ENCODE peak calls at places on chromosome 13, in ten cellular contexts. One of them, this sample, is unnamed.
A peak's percentile ranks its signal among the peaks of the same experiment; 100 is the strongest.

GRCh38 chr13:99911069-99911964 is 60.2 kb downstream of the ZIC5 start:
- DNase-seq in suprapubic skin: no peak
- DNase-seq in fibroblast of villous mesenchyme: no peak
- DNase-seq in body of pancreas: no peak
- DNase-seq in OCI-LY7: no peak
- DNase-seq in astrocyte of the spinal cord: no peak
- DNase-seq in endothelial cell of umbilical vein: no peak
- DNase-seq in fibroblast of lung: no peak
- DNase-seq in BE2C: no peak
- DNase-seq in AG09309: no peak
- DNase-seq in this sample: no peak

GRCh38 chr13:38519229-38519910 is 167.5 kb upstream of the FREM2 start:
- DNase-seq in suprapubic skin: no peak
- DNase-seq in fibroblast of villous mesenchyme: no peak
- DNase-seq in body of pancreas: no peak
- DNase-seq in OCI-LY7: no peak
- DNase-seq in astrocyte of the spinal cord: no peak
- DNase-seq in endothelial cell of umbilical vein: no peak
- DNase-seq in fibroblast of lung: no peak
- DNase-seq in BE2C: no peak
- DNase-seq in AG09309: no peak
- DNase-seq in this sample: no peak

GRCh38 chr13:52852444-52852843 is 4.0 kb upstream of the PCDH8 start:
- DNase-seq in suprapubic skin: no peak
- DNase-seq in fibroblast of villous mesenchyme: no peak
- DNase-seq in body of pancreas: no peak
- DNase-seq in OCI-LY7: no peak
- DNase-seq in astrocyte of the spinal cord: no peak
- DNase-seq in endothelial cell of umbilical vein: no peak
- DNase-seq in fibroblast of lung: no peak
- DNase-seq in BE2C: peak; percentile 15
- DNase-seq in AG09309: no peak
- DNase-seq in this sample: no peak

GRCh38 chr13:75458696-75459422 is 23.1 kb downstream of the TBC1D4 start:
- DNase-seq in suprapubic skin: no peak
- DNase-seq in fibroblast of villous mesenchyme: no peak
- DNase-seq in body of pancreas: peak; percentile 88
- DNase-seq in OCI-LY7: no peak
- DNase-seq in astrocyte of the spinal cord: no peak
- DNase-seq in endothelial cell of umbilical vein: peak; percentile 20
- DNase-seq in fibroblast of lung: no peak
- DNase-seq in BE2C: peak; percentile 89
- DNase-seq in AG09309: no peak
- DNase-seq in this sample: peak; percentile 24

GRCh38 chr13:106619688-106620555 is 52.0 kb upstream of the ARGLU1 start:
- DNase-seq in suprapubic skin: no peak
- DNase-seq in fibroblast of villous mesenchyme: peak; percentile 72
- DNase-seq in body of pancreas: peak; percentile 54
- DNase-seq in OCI-LY7: peak; percentile 45
- DNase-seq in astrocyte of the spinal cord: peak; percentile 70
- DNase-seq in endothelial cell of umbilical vein: peak; percentile 61
- DNase-seq in fibroblast of lung: peak; percentile 81
- DNase-seq in BE2C: peak; percentile 47
- DNase-seq in AG09309: peak; percentile 28
- DNase-seq in this sample: peak; percentile 77

GRCh38 chr13:21973437-21974125 is 302.7 kb downstream of the FGF9 start:
- DNase-seq in suprapubic skin: no peak
- DNase-seq in fibroblast of villous mesenchyme: no peak
- DNase-seq in body of pancreas: no peak
- DNase-seq in OCI-LY7: no peak
- DNase-seq in astrocyte of the spinal cord: no peak
- DNase-seq in endothelial cell of umbilical vein: no peak
- DNase-seq in fibroblast of lung: no peak
- DNase-seq in BE2C: no peak
- DNase-seq in AG09309: no peak
- DNase-seq in this sample: no peak

GRCh38 chr13:99374169-99374991 is 67.2 kb upstream of the GPR183 start:
- DNase-seq in suprapubic skin: no peak
- DNase-seq in fibroblast of villous mesenchyme: no peak
- DNase-seq in body of pancreas: no peak
- DNase-seq in OCI-LY7: no peak
- DNase-seq in astrocyte of the spinal cord: no peak
- DNase-seq in endothelial cell of umbilical vein: no peak
- DNase-seq in fibroblast of lung: no peak
- DNase-seq in BE2C: no peak
- DNase-seq in AG09309: no peak
- DNase-seq in this sample: no peak

GRCh38 chr13:107907065-107907464 is 308.3 kb downstream of the LIG4 start:
- DNase-seq in suprapubic skin: no peak
- DNase-seq in fibroblast of villous mesenchyme: no peak
- DNase-seq in body of pancreas: no peak
- DNase-seq in OCI-LY7: no peak
- DNase-seq in astrocyte of the spinal cord: peak; percentile 7
- DNase-seq in endothelial cell of umbilical vein: no peak
- DNase-seq in fibroblast of lung: no peak
- DNase-seq in BE2C: no peak
- DNase-seq in AG09309: no peak
- DNase-seq in this sample: no peak

DNA sequence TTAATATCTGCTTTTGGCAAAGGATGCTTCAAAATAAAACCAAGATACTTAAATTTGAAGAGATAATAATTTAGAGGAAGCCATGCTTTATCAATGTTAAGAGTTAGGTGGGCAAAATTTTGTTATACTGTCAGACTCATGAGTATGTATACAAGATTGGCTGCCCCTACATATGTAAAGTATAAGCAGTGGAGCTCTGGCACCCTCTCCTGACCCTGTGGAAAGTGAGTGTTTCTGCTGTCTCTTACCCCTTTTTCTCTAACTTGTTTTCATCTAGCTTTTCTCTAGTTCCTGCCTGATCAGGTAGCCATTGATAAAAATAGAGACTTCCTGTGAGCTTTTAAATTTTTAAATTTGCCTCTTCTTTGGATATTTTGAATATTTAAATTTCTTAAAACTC is 710.9 kb upstream of the SPRY2 start:
- DNase-seq in suprapubic skin: no peak
- DNase-seq in fibroblast of villous mesenchyme: no peak
- DNase-seq in body of pancreas: no peak
- DNase-seq in OCI-LY7: no peak
- DNase-seq in astrocyte of the spinal cord: no peak
- DNase-seq in endothelial cell of umbilical vein: peak; percentile 9
- DNase-seq in fibroblast of lung: peak; percentile 18
- DNase-seq in BE2C: peak; percentile 39
- DNase-seq in AG09309: no peak
- DNase-seq in this sample: peak; percentile 17
- TF ChIP-seq CTCF in suprapubic skin: no peak
- TF ChIP-seq CTCF in fibroblast of villous mesenchyme: no peak
- TF ChIP-seq CTCF in body of pancreas: no peak
- TF ChIP-seq CTCF in OCI-LY7: no peak
- TF ChIP-seq CTCF in astrocyte of the spinal cord: peak; percentile 12
- TF ChIP-seq CTCF in endothelial cell of umbilical vein: peak; percentile 15
- TF ChIP-seq CTCF in fibroblast of lung: peak; percentile 20
- TF ChIP-seq CTCF in BE2C: peak; percentile 79
- TF ChIP-seq CTCF in AG09309: no peak
- TF ChIP-seq CTCF in this sample: peak; percentile 31

GRCh38 chr13:84431646-84432045 is 549.4 kb upstream of the SLITRK1 start:
- DNase-seq in suprapubic skin: no peak
- DNase-seq in fibroblast of villous mesenchyme: no peak
- DNase-seq in body of pancreas: no peak
- DNase-seq in OCI-LY7: no peak
- DNase-seq in astrocyte of the spinal cord: peak; percentile 41
- DNase-seq in endothelial cell of umbilical vein: no peak
- DNase-seq in fibroblast of lung: no peak
- DNase-seq in BE2C: no peak
- DNase-seq in AG09309: no peak
- DNase-seq in this sample: peak; percentile 3

GRCh38 chr13:84433024-84433423 is 550.8 kb upstream of the SLITRK1 start:
- DNase-seq in suprapubic skin: no peak
- DNase-seq in fibroblast of villous mesenchyme: no peak
- DNase-seq in body of pancreas: no peak
- DNase-seq in OCI-LY7: no peak
- DNase-seq in astrocyte of the spinal cord: peak; percentile 78
- DNase-seq in endothelial cell of umbilical vein: no peak
- DNase-seq in fibroblast of lung: peak; percentile 4
- DNase-seq in BE2C: no peak
- DNase-seq in AG09309: no peak
- DNase-seq in this sample: peak; percentile 76

GRCh38 chr13:84430441-84430840 is 548.2 kb upstream of the SLITRK1 start:
- DNase-seq in suprapubic skin: no peak
- DNase-seq in fibroblast of villous mesenchyme: no peak
- DNase-seq in body of pancreas: no peak
- DNase-seq in OCI-LY7: no peak
- DNase-seq in astrocyte of the spinal cord: no peak
- DNase-seq in endothelial cell of umbilical vein: no peak
- DNase-seq in fibroblast of lung: no peak
- DNase-seq in BE2C: no peak
- DNase-seq in AG09309: no peak
- DNase-seq in this sample: peak; percentile 5

GRCh38 chr13:84430015-84430414 is 547.7 kb upstream of the SLITRK1 start:
- DNase-seq in suprapubic skin: no peak
- DNase-seq in fibroblast of villous mesenchyme: no peak
- DNase-seq in body of pancreas: no peak
- DNase-seq in OCI-LY7: no peak
- DNase-seq in astrocyte of the spinal cord: peak; percentile 64
- DNase-seq in endothelial cell of umbilical vein: no peak
- DNase-seq in fibroblast of lung: no peak
- DNase-seq in BE2C: no peak
- DNase-seq in AG09309: no peak
- DNase-seq in this sample: peak; percentile 13
- H3K4me3 ChIP-seq in suprapubic skin: no peak overlapping the region
- H3K4me3 ChIP-seq in fibroblast of villous mesenchyme: no peak overlapping the region
- H3K4me3 ChIP-seq in body of pancreas: no peak overlapping the region
- H3K4me3 ChIP-seq in OCI-LY7: no peak overlapping the region
- H3K4me3 ChIP-seq in astrocyte of the spinal cord: no peak overlapping the region
- H3K4me3 ChIP-seq in endothelial cell of umbilical vein: no peak overlapping the region
- H3K4me3 ChIP-seq in fibroblast of lung: no peak overlapping the region
- H3K4me3 ChIP-seq in BE2C: no peak overlapping the region
- H3K4me3 ChIP-seq in AG09309: no peak overlapping the region
- H3K4me3 ChIP-seq in this sample: no peak overlapping the region

DNA sequence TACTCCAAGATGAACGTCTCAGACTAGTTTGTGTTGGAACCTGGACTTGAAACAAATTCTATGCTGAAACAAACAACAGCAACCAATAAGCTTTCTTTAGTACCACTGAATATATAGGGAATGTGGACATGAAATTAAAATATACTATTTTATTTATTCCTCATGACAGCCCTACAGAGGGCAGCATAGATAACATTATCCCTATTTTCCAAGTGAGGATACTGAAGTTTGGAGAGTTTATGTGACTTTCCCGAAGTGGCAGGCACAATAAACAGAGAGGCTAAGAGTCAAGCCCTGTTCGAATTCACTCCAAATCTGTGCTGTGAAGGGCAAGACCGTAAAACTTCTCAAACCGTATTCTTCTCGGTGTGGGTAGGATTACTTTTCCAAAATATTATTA is 509.9 kb upstream of the GPC6 start:
- DNase-seq in suprapubic skin: no peak
- DNase-seq in fibroblast of villous mesenchyme: peak; percentile 8
- DNase-seq in body of pancreas: no peak
- DNase-seq in OCI-LY7: no peak
- DNase-seq in astrocyte of the spinal cord: peak; percentile 26
- DNase-seq in endothelial cell of umbilical vein: no peak
- DNase-seq in fibroblast of lung: peak; percentile 67
- DNase-seq in BE2C: no peak
- DNase-seq in AG09309: no peak
- DNase-seq in this sample: peak; percentile 45
- TF ChIP-seq CTCF in suprapubic skin: no peak
- TF ChIP-seq CTCF in fibroblast of villous mesenchyme: peak; percentile 33
- TF ChIP-seq CTCF in body of pancreas: no peak
- TF ChIP-seq CTCF in OCI-LY7: no peak
- TF ChIP-seq CTCF in astrocyte of the spinal cord: peak; percentile 41
- TF ChIP-seq CTCF in endothelial cell of umbilical vein: no peak
- TF ChIP-seq CTCF in fibroblast of lung: peak; percentile 52
- TF ChIP-seq CTCF in BE2C: peak; percentile 35
- TF ChIP-seq CTCF in AG09309: peak; percentile 10
- TF ChIP-seq CTCF in this sample: no peak

GRCh38 chr13:93226065-93226622 is 463 bp upstream of the GPC6 start:
- DNase-seq in suprapubic skin: no peak
- DNase-seq in fibroblast of villous mesenchyme: no peak
- DNase-seq in body of pancreas: no peak
- DNase-seq in OCI-LY7: no peak
- DNase-seq in astrocyte of the spinal cord: no peak
- DNase-seq in endothelial cell of umbilical vein: no peak
- DNase-seq in fibroblast of lung: no peak
- DNase-seq in BE2C: no peak
- DNase-seq in AG09309: no peak
- DNase-seq in this sample: no peak

GRCh38 chr13:93227906-93228801 is 1.5 kb downstream of the GPC6 start:
- DNase-seq in suprapubic skin: peak; percentile 64
- DNase-seq in fibroblast of villous mesenchyme: peak; percentile 91
- DNase-seq in body of pancreas: peak; percentile 54
- DNase-seq in OCI-LY7: no peak
- DNase-seq in astrocyte of the spinal cord: peak; percentile 92
- DNase-seq in endothelial cell of umbilical vein: no peak
- DNase-seq in fibroblast of lung: peak; percentile 91
- DNase-seq in BE2C: peak; percentile 87
- DNase-seq in AG09309: peak; percentile 63
- DNase-seq in this sample: peak; percentile 93

GRCh38 chr13:93227280-93227905 is 786 bp downstream of the GPC6 start:
- DNase-seq in suprapubic skin: peak; percentile 59
- DNase-seq in fibroblast of villous mesenchyme: peak; percentile 52
- DNase-seq in body of pancreas: no peak
- DNase-seq in OCI-LY7: no peak
- DNase-seq in astrocyte of the spinal cord: peak; percentile 80
- DNase-seq in endothelial cell of umbilical vein: no peak
- DNase-seq in fibroblast of lung: peak; percentile 67
- DNase-seq in BE2C: peak; percentile 68
- DNase-seq in AG09309: peak; percentile 13
- DNase-seq in this sample: peak; percentile 67

GRCh38 chr13:93225610-93226009 is 997 bp upstream of the GPC6 start:
- DNase-seq in suprapubic skin: no peak
- DNase-seq in fibroblast of villous mesenchyme: no peak
- DNase-seq in body of pancreas: no peak
- DNase-seq in OCI-LY7: no peak
- DNase-seq in astrocyte of the spinal cord: no peak
- DNase-seq in endothelial cell of umbilical vein: no peak
- DNase-seq in fibroblast of lung: no peak
- DNase-seq in BE2C: no peak
- DNase-seq in AG09309: no peak
- DNase-seq in this sample: no peak

DNA sequence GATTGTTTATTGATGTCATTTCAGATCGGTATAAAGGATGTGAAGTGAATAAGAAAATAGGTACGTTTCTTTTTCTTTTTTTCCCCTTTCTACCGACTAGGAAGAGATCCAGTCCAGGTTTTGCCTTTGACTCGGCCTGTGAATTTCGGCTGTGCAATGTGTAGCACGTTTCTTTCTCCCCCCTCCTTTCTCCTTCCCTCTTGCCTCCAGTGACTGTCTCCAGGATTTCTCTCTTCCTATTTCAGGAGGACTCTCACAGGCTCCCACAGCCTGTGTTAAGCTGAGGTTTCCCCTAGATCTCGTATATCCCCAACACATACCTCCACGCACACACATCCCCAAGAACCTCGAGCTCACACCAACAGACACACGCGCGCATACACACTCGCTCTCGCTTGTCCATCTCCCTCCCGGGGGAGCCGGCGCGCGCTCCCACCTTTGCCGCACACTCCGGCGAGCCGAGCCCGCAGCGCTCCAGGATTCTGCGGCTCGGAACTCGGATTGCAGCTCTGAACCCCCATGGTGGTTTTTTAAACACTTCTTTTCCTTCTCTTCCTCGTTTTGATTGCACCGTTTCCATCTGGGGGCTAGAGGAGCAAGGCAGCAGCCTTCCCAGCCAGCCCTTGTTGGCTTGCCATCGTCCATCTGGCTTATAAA is at the start of gene GPC6:
- DNase-seq in suprapubic skin: no peak
- DNase-seq in fibroblast of villous mesenchyme: peak; percentile 92
- DNase-seq in body of pancreas: peak; percentile 45
- DNase-seq in OCI-LY7: no peak
- DNase-seq in astrocyte of the spinal cord: peak; percentile 96
- DNase-seq in endothelial cell of umbilical vein: no peak
- DNase-seq in fibroblast of lung: peak; percentile 96
- DNase-seq in BE2C: peak; percentile 79
- DNase-seq in AG09309: peak; percentile 88
- DNase-seq in this sample: peak; percentile 87
- H3K4me3 ChIP-seq in suprapubic skin: peak within 1 kb of the TSS; percentile 54
- H3K4me3 ChIP-seq in fibroblast of villous mesenchyme: peak within 1 kb of the TSS; percentile 90
- H3K4me3 ChIP-seq in body of pancreas: peak within 1 kb of the TSS; percentile 24
- H3K4me3 ChIP-seq in OCI-LY7: no peak within 1 kb of the TSS
- H3K4me3 ChIP-seq in astrocyte of the spinal cord: peak within 1 kb of the TSS; percentile 83
- H3K4me3 ChIP-seq in endothelial cell of umbilical vein: no peak within 1 kb of the TSS
- H3K4me3 ChIP-seq in fibroblast of lung: peak within 1 kb of the TSS; percentile 78
- H3K4me3 ChIP-seq in BE2C: peak within 1 kb of the TSS; percentile 92
- H3K4me3 ChIP-seq in AG09309: peak within 1 kb of the TSS; percentile 83
- H3K4me3 ChIP-seq in this sample: peak within 1 kb of the TSS; percentile 93

This sample was measured in cardiac fibroblast.